ENCODE peak calls at places on chromosomes 5 and 9, in seven cellular contexts. One of them, this sample, is unnamed.

GRCh38 chr9:114900937-114901802 is 29.2 kb downstream of the TNFSF8 start:
- DNase-seq in AG08396: no peak
- DNase-seq in H9: no peak
- DNase-seq in stimulated activated naive B cell treated with anti-CD40 and anti-IgM and Interleukin-4, amounts not matched to agents 10 μg/mL and 1 μg/mL and 100 μg/mL, for 72 hours: no peak
- DNase-seq in T-helper 2 cell: no peak
- DNase-seq in NCI-H1105: no peak
- DNase-seq in GM18507: no peak
- DNase-seq in this sample: no peak

GRCh38 chr9:99867536-99867935 is 38.9 kb upstream of the STX17 start:
- DNase-seq in NCI-H1105: no peak
- DNase-seq in H9: no peak
- DNase-seq in AG08396: no peak
- DNase-seq in GM18507: no peak
- DNase-seq in T-helper 2 cell: no peak
- DNase-seq in stimulated activated naive B cell treated with anti-CD40 and anti-IgM and Interleukin-4, amounts not matched to agents 10 μg/mL and 1 μg/mL and 100 μg/mL, for 72 hours: no peak
- DNase-seq in this sample: no peak

GRCh38 chr5:2803751-2804150 is 52.3 kb upstream of the IRX2 start:
- DNase-seq in AG08396: no peak
- DNase-seq in stimulated activated naive B cell treated with anti-CD40 and anti-IgM and Interleukin-4, amounts not matched to agents 10 μg/mL and 1 μg/mL and 100 μg/mL, for 72 hours: no peak
- DNase-seq in T-helper 2 cell: no peak
- DNase-seq in GM18507: no peak
- DNase-seq in NCI-H1105: no peak
- DNase-seq in H9: no peak
- DNase-seq in this sample: no peak

GRCh38 chr9:132372177-132373095 is 17.6 kb upstream of the SETX start:
- DNase-seq in T-helper 2 cell: no peak
- DNase-seq in NCI-H1105: no peak
- DNase-seq in H9: no peak
- DNase-seq in GM18507: no peak
- DNase-seq in stimulated activated naive B cell treated with anti-CD40 and anti-IgM and Interleukin-4, amounts not matched to agents 10 μg/mL and 1 μg/mL and 100 μg/mL, for 72 hours: no peak
- DNase-seq in AG08396: peak; percentile 12
- DNase-seq in this sample: no peak

GRCh38 chr5:60929024-60929423 is 15.8 kb downstream of the ERCC8 start:
- DNase-seq in NCI-H1105: no peak
- DNase-seq in AG08396: no peak
- DNase-seq in H9: no peak
- DNase-seq in GM18507: no peak
- DNase-seq in T-helper 2 cell: no peak
- DNase-seq in stimulated activated naive B cell treated with anti-CD40 and anti-IgM and Interleukin-4, amounts not matched to agents 10 μg/mL and 1 μg/mL and 100 μg/mL, for 72 hours: no peak
- DNase-seq in this sample: no peak

GRCh38 chr9:100394819-100395218 is 32.1 kb upstream of the MSANTD3 start:
- DNase-seq in H9: no peak
- DNase-seq in GM18507: no peak
- DNase-seq in NCI-H1105: no peak
- DNase-seq in T-helper 2 cell: no peak
- DNase-seq in stimulated activated naive B cell treated with anti-CD40 and anti-IgM and Interleukin-4, amounts not matched to agents 10 μg/mL and 1 μg/mL and 100 μg/mL, for 72 hours: no peak
- DNase-seq in AG08396: no peak
- DNase-seq in this sample: no peak

GRCh38 chr9:84670106-84670800 is 724 bp downstream of the NTRK2 start:
- DNase-seq in AG08396: peak; percentile 16
- DNase-seq in NCI-H1105: no peak
- DNase-seq in stimulated activated naive B cell treated with anti-CD40 and anti-IgM and Interleukin-4, amounts not matched to agents 10 μg/mL and 1 μg/mL and 100 μg/mL, for 72 hours: no peak
- DNase-seq in T-helper 2 cell: no peak
- DNase-seq in H9: peak; percentile 70
- DNase-seq in GM18507: no peak
- DNase-seq in this sample: peak; percentile 3

GRCh38 chr5:99644822-99645221 is 716.0 kb upstream of the CHD1 start:
- DNase-seq in T-helper 2 cell: no peak
- DNase-seq in stimulated activated naive B cell treated with anti-CD40 and anti-IgM and Interleukin-4, amounts not matched to agents 10 μg/mL and 1 μg/mL and 100 μg/mL, for 72 hours: no peak
- DNase-seq in NCI-H1105: no peak
- DNase-seq in H9: no peak
- DNase-seq in GM18507: no peak
- DNase-seq in AG08396: no peak
- DNase-seq in this sample: no peak

GRCh38 chr5:106311230-106311629 is 1359.5 kb downstream of the EFNA5 start:
- DNase-seq in NCI-H1105: no peak
- DNase-seq in T-helper 2 cell: no peak
- DNase-seq in AG08396: no peak
- DNase-seq in stimulated activated naive B cell treated with anti-CD40 and anti-IgM and Interleukin-4, amounts not matched to agents 10 μg/mL and 1 μg/mL and 100 μg/mL, for 72 hours: no peak
- DNase-seq in H9: no peak
- DNase-seq in GM18507: no peak
- DNase-seq in this sample: no peak

GRCh38 chr5:120684749-120685415 is 220.8 kb downstream of the PRR16 start:
- DNase-seq in stimulated activated naive B cell treated with anti-CD40 and anti-IgM and Interleukin-4, amounts not matched to agents 10 μg/mL and 1 μg/mL and 100 μg/mL, for 72 hours: no peak
- DNase-seq in NCI-H1105: no peak
- DNase-seq in T-helper 2 cell: no peak
- DNase-seq in AG08396: no peak
- DNase-seq in H9: peak; percentile 54
- DNase-seq in GM18507: no peak
- DNase-seq in this sample: no peak

GRCh38 chr5:141155540-141156374 is 5.9 kb downstream of the PCDHB6 start:
- DNase-seq in GM18507: no peak
- DNase-seq in AG08396: no peak
- DNase-seq in NCI-H1105: no peak
- DNase-seq in stimulated activated naive B cell treated with anti-CD40 and anti-IgM and Interleukin-4, amounts not matched to agents 10 μg/mL and 1 μg/mL and 100 μg/mL, for 72 hours: no peak
- DNase-seq in T-helper 2 cell: no peak
- DNase-seq in H9: peak; percentile 54
- DNase-seq in this sample: no peak

GRCh38 chr5:83394190-83394589 is 77.4 kb upstream of the VCAN start:
- DNase-seq in NCI-H1105: no peak
- DNase-seq in H9: no peak
- DNase-seq in T-helper 2 cell: no peak
- DNase-seq in stimulated activated naive B cell treated with anti-CD40 and anti-IgM and Interleukin-4, amounts not matched to agents 10 μg/mL and 1 μg/mL and 100 μg/mL, for 72 hours: no peak
- DNase-seq in GM18507: no peak
- DNase-seq in AG08396: no peak
- DNase-seq in this sample: no peak

GRCh38 chr5:167840736-167841135 is 450.7 kb upstream of the WWC1 start:
- DNase-seq in AG08396: no peak
- DNase-seq in NCI-H1105: no peak
- DNase-seq in stimulated activated naive B cell treated with anti-CD40 and anti-IgM and Interleukin-4, amounts not matched to agents 10 μg/mL and 1 μg/mL and 100 μg/mL, for 72 hours: no peak
- DNase-seq in GM18507: no peak
- DNase-seq in T-helper 2 cell: no peak
- DNase-seq in H9: no peak
- DNase-seq in this sample: no peak

GRCh38 chr9:82281066-82281465 is 292.5 kb downstream of the SPATA31D1 start:
- DNase-seq in T-helper 2 cell: no peak
- DNase-seq in H9: no peak
- DNase-seq in GM18507: no peak
- DNase-seq in stimulated activated naive B cell treated with anti-CD40 and anti-IgM and Interleukin-4, amounts not matched to agents 10 μg/mL and 1 μg/mL and 100 μg/mL, for 72 hours: no peak
- DNase-seq in NCI-H1105: no peak
- DNase-seq in AG08396: no peak
- DNase-seq in this sample: no peak

GRCh38 chr5:132372122-132372521 is 2.6 kb downstream of the SLC22A5 start:
- DNase-seq in GM18507: no peak
- DNase-seq in NCI-H1105: no peak
- DNase-seq in stimulated activated naive B cell treated with anti-CD40 and anti-IgM and Interleukin-4, amounts not matched to agents 10 μg/mL and 1 μg/mL and 100 μg/mL, for 72 hours: no peak
- DNase-seq in AG08396: no peak
- DNase-seq in T-helper 2 cell: no peak
- DNase-seq in H9: no peak
- DNase-seq in this sample: no peak

GRCh38 chr9:130765135-130766030 is 69.7 kb upstream of the ABL1 start:
- DNase-seq in AG08396: no peak
- DNase-seq in NCI-H1105: no peak
- DNase-seq in GM18507: no peak
- DNase-seq in stimulated activated naive B cell treated with anti-CD40 and anti-IgM and Interleukin-4, amounts not matched to agents 10 μg/mL and 1 μg/mL and 100 μg/mL, for 72 hours: peak; percentile 18
- DNase-seq in H9: no peak
- DNase-seq in T-helper 2 cell: no peak
- DNase-seq in this sample: no peak

GRCh38 chr5:82793808-82794419 is 283.3 kb downstream of the TMEM167A start:
- DNase-seq in stimulated activated naive B cell treated with anti-CD40 and anti-IgM and Interleukin-4, amounts not matched to agents 10 μg/mL and 1 μg/mL and 100 μg/mL, for 72 hours: no peak
- DNase-seq in GM18507: no peak
- DNase-seq in NCI-H1105: no peak
- DNase-seq in T-helper 2 cell: peak; percentile 3
- DNase-seq in AG08396: peak; percentile 25
- DNase-seq in H9: peak; percentile 44
- DNase-seq in this sample: peak; percentile 4

GRCh38 chr5:137431051-137431450 is 68.1 kb downstream of the SPOCK1 start:
- DNase-seq in T-helper 2 cell: no peak
- DNase-seq in GM18507: no peak
- DNase-seq in NCI-H1105: no peak
- DNase-seq in H9: no peak
- DNase-seq in AG08396: no peak
- DNase-seq in stimulated activated naive B cell treated with anti-CD40 and anti-IgM and Interleukin-4, amounts not matched to agents 10 μg/mL and 1 μg/mL and 100 μg/mL, for 72 hours: no peak
- DNase-seq in this sample: no peak

GRCh38 chr5:80998590-80998979 is 38.4 kb downstream of the RASGRF2 start:
- DNase-seq in GM18507: no peak
- DNase-seq in H9: no peak
- DNase-seq in stimulated activated naive B cell treated with anti-CD40 and anti-IgM and Interleukin-4, amounts not matched to agents 10 μg/mL and 1 μg/mL and 100 μg/mL, for 72 hours: no peak
- DNase-seq in AG08396: no peak
- DNase-seq in NCI-H1105: no peak
- DNase-seq in T-helper 2 cell: no peak
- DNase-seq in this sample: no peak

GRCh38 chr9:95857122-95857521 is 18.4 kb upstream of the ERCC6L2 start:
- DNase-seq in stimulated activated naive B cell treated with anti-CD40 and anti-IgM and Interleukin-4, amounts not matched to agents 10 μg/mL and 1 μg/mL and 100 μg/mL, for 72 hours: no peak
- DNase-seq in AG08396: no peak
- DNase-seq in H9: no peak
- DNase-seq in T-helper 2 cell: no peak
- DNase-seq in GM18507: no peak
- DNase-seq in NCI-H1105: peak; percentile 29
- DNase-seq in this sample: no peak

GRCh38 chr5:74361406-74362358 is 278.8 kb downstream of the ENC1 start:
- DNase-seq in AG08396: no peak
- DNase-seq in stimulated activated naive B cell treated with anti-CD40 and anti-IgM and Interleukin-4, amounts not matched to agents 10 μg/mL and 1 μg/mL and 100 μg/mL, for 72 hours: no peak
- DNase-seq in T-helper 2 cell: no peak
- DNase-seq in GM18507: no peak
- DNase-seq in H9: no peak
- DNase-seq in NCI-H1105: no peak
- DNase-seq in this sample: no peak

GRCh38 chr5:65121880-65122436 is 353.2 kb downstream of the CWC27 start:
- DNase-seq in stimulated activated naive B cell treated with anti-CD40 and anti-IgM and Interleukin-4, amounts not matched to agents 10 μg/mL and 1 μg/mL and 100 μg/mL, for 72 hours: no peak
- DNase-seq in T-helper 2 cell: no peak
- DNase-seq in AG08396: no peak
- DNase-seq in NCI-H1105: no peak
- DNase-seq in H9: no peak
- DNase-seq in GM18507: no peak
- DNase-seq in this sample: no peak